ENCODE peak calls at places on chromosomes 11 and 22, in five cellular contexts. H, L, I, P and D are unnamed samples.

GRCh38 chr11:60500276-60500935 is 7.8 kb downstream of the MS4A12 start:
- DNase-seq in H (no peak), L (no peak), I (no peak), P (no peak), D (no peak)

GRCh38 chr11:69480547-69481392 is 693 bp upstream of the LINC01488 start:
- DNase-seq in H (no peak), L (no peak), I (no peak), P (no peak), D (no peak)

GRCh38 chr22:29148036-29148435 is 57.7 kb upstream of the EMID1 start:
- DNase-seq in H (no peak), L (no peak), I (no peak), P (no peak), D (no peak)

GRCh38 chr11:75562836-75563484 is 907 bp downstream of the SERPINH1 start:
- DNase-seq in H (no peak), L (peak; percentile 64), I (peak; percentile 82), P (no peak), D (no peak)

GRCh38 chr11:86047275-86047991 is 21.5 kb downstream of the PICALM start:
- DNase-seq in H (no peak), L (no peak), I (no peak), P (no peak), D (no peak)

GRCh38 chr22:21972293-21972779 is 10.3 kb downstream of the TOP3B start:
- DNase-seq in H (peak; percentile 81), L (peak; percentile 88), I (peak; percentile 91), P (no peak), D (peak; percentile 89)

GRCh38 chr11:15342163-15342562 is 227.4 kb downstream of the INSC start:
- DNase-seq in H (no peak), L (no peak), I (no peak), P (no peak), D (no peak)

GRCh38 chr11:75924966-75925784 is 110.2 kb downstream of the UVRAG start:
- DNase-seq in H (no peak), L (no peak), I (no peak), P (no peak), D (no peak)

GRCh38 chr11:67409261-67409666 is 5.4 kb downstream of the TBC1D10C start:
- DNase-seq in H (peak; percentile 93), L (no peak), I (no peak), P (no peak), D (peak; percentile 91)

DNA sequence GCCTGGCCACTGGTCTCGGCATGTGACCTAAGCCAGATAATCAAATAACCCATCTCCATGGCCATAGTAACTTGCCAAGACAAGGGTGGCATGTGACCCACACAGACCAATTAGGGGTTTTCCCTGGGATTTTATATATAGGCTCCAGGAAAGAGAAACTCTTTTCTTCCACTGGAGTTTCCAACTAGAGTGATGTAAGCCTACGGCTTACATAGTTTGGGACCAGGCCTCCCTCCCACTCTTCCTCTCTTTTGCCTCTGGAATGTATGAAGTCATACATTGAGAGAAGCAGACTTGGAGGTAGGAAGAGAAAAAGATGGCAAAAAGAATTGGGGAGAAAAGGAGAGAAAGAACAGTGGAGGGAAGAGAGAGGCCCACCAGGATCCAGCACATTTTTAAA is 84.6 kb upstream of the LDLRAD3 start:
- DNase-seq in H (no peak), L (no peak), I (no peak), P (no peak), D (no peak)
- TF ChIP-seq TAF1 in H (no peak), L (no peak), I (no peak), P (no peak), D (no peak)

GRCh38 chr11:763073-763463 is 14.2 kb downstream of the GATD1 start:
- DNase-seq in H (no peak), L (peak; percentile 24), I (peak; percentile 54), P (no peak), D (no peak)
- TF ChIP-seq POLR2AphosphoS5 in H (no peak), L (no peak), I (no peak), P (no peak), D (no peak)

GRCh38 chr22:48700180-48700565 is 1127.5 kb downstream of the BRD1 start:
- DNase-seq in H (no peak), L (no peak), I (no peak), P (no peak), D (no peak)

GRCh38 chr22:48702573-48703264 is 1125.0 kb downstream of the BRD1 start:
- DNase-seq in H (no peak), L (no peak), I (no peak), P (no peak), D (no peak)

GRCh38 chr22:48701296-48702030 is 1126.2 kb downstream of the BRD1 start:
- DNase-seq in H (no peak), L (no peak), I (no peak), P (no peak), D (no peak)

GRCh38 chr22:48699531-48699930 is 1128.1 kb downstream of the BRD1 start:
- DNase-seq in H (no peak), L (no peak), I (no peak), P (no peak), D (no peak)

DNA sequence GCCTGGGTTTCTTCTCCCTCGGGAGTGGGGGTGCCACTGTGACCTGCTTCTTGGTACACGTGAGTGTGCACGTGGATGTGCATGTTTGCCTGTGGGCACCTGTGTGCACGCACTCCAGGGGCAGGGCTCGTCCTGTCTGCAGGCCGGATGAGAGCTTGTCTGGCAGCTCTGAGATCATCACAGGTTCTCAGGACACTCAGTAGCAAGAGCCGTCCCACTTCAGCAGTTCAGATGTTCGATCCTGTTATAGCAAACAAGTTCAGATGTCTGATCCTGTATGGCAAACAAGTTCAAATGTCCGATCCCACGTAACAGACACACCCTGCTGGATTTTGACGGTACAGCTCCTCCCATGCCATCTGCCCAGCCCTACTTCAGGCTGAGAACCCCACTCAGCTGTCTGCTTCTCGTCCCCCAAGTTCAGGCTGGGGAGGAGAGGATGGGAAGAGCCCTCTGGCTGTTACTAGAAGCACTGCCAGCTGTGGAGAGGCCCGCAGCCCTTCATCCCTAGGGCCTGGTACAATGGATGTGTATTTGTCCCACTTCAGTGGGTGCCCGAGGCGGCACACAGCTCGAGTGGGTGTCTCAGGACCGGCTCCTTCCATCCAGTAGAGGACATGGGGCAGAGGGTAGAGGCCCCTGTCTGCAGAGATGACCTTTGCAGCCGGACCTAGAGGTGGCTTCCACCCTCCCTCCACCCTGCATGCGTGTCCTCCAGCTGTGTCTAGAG is 1126.9 kb downstream of the BRD1 start:
- DNase-seq in H (no peak), L (no peak), I (no peak), P (no peak), D (no peak)
- TF ChIP-seq TAF1 in H (no peak), L (no peak), I (no peak), P (no peak), D (no peak)

DNA sequence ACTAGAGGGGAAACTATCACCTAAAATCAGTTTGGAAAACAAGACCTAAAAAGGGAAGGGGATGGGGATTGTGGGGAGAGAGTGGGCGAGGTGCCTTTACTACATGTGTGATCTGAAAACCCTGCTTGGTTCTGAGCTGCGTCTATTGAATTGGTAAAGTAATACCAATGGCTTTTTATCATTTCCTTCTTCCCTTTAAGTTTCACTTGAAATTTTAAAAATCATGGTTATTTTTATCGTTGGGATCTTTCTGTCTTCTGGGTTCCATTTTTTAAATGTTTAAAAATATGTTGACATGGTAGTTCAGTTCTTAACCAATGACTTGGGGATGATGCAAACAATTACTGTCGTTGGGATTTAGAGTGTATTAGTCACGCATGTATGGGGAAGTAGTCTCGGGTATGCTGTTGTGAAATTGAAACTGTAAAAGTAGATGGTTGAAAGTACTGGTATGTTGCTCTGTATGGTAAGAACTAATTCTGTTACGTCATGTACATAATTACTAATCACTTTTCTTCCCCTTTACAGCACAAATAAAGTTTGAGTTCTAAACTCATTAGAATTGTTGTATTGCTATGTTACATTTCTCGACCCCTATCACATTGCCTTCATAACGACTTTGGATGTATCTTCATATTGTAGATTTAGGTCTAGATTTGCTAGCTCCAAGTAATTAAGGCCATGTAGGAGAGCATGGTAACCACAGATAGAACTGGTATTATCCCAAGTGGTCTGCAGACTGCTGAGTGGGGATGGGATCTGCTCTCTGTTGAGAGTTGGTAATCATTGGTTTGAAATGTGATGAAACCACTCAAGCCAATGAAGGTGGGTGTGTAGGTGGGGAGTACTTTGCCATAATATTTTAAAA is 3.6 kb downstream of the NEAT1 start:
- DNase-seq in H (no peak), L (no peak), I (peak; percentile 57), P (no peak), D (no peak)
- TF ChIP-seq POLR2AphosphoS5 in H (peak; percentile 90), L (peak; percentile 58), I (peak; percentile 78), P (peak; percentile 80), D (peak; percentile 97)

GRCh38 chr11:102780491-102780918 is at the start of gene MMP10:
- DNase-seq in H (no peak), L (no peak), I (no peak), P (no peak), D (no peak)
- TF ChIP-seq TAF1 in H (no peak), L (no peak), I (no peak), P (no peak), D (no peak)

DNA sequence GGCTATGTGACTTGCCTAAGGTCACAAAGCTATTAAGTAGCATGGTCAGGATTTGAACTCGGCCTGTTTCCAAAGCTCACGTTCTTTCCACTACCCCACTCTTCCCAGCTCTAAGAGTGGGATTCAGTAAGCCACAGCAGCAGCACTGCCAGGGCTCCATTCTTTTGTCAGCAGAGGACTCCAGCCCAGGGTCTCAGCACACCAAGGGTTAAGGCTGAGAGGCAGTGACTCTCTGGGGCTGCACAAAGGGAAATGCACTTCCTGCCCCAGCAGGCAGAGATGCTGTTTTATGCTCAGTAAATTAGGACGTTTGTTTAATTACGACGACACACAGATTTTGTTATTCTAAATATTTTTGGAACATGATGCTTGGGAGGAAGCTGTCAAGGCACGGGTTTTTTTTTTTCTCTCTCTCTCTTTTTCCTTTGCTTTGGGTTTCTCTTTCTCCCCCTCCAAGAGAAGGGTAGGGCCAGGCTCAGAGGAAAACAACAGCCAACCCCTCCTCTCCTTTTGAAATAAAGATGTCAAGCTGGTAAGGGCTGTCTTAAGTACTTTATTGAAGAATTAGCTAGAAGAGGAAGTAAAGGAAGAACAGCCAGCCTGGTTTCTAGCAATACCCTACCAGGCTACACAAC is 2.9 kb downstream of the MYH9 start:
- DNase-seq in H (no peak), L (peak; percentile 61), I (no peak), P (no peak), D (no peak)
- TF ChIP-seq POLR2AphosphoS5 in H (no peak), L (no peak), I (no peak), P (peak; percentile 47), D (no peak)

DNA sequence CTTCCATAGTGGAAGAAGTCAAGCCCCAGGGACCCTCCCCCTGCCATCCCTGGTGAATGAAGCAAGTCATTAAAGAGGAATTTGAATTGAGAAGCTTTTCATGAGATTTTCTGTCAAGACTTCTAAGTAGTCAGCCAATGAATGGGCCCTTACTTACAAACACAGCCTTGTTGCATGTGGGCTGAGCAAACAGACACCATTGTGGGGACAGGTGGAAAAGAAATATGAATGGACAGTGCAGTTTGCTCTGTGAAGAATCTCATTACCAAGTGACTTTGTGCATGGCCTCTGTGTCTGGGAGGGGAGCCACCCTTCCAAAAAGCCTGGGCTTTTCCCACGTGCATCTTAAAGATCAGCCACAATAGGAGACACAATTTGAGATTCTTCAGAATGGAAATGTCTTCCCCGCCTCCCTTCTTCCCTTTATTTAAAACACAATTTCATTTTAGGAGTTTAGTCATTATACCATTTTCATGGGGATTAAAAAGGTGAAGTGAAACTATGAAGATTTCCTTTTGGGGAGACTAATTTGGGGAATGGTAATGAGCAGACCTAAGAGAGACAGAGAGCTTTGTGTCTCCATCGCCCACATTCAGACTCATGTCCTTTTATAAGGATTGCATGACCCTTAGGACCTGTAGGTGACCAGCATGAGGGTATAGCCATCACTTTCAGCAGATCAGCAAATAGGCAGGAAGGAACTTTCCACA is 151.9 kb downstream of the LRRC4C start:
- DNase-seq in H (no peak), L (no peak), I (no peak), P (no peak), D (no peak)
- TF ChIP-seq TAF1 in H (no peak), L (no peak), I (no peak), P (no peak), D (no peak)

GRCh38 chr11:62666259-62666926 is 1.3 kb downstream of the CSKMT start:
- DNase-seq in H (no peak), L (no peak), I (no peak), P (no peak), D (no peak)
- TF ChIP-seq POLR2AphosphoS5 in H (peak; percentile 69), L (no peak), I (peak; percentile 40), P (peak; percentile 12), D (peak; percentile 49)